ENCODE peak calls at places on chromosomes 11 and 22, in four cellular contexts. U is colonic mucosa, A is mucosa of descending colon, B is tibial nerve. X is an unnamed sample. For H3K9me3, the result is how much of the 10 kb centered on the place peaks cover.

GRCh38 chr11:88521354-88522310 is 184.1 kb upstream of the CTSC start:
- DNase-seq in U (no peak), A (no peak), B (no peak), X (no peak)

GRCh38 chr11:27770576-27770975 is 70.3 kb upstream of the BDNF start:
- DNase-seq in U (no peak), A (no peak), B (no peak), X (no peak)

GRCh38 chr22:22884888-22885840 is 2.5 kb upstream of the IGLL5 start:
- DNase-seq in U (no peak), A (peak), B (no peak), X (no peak)

GRCh38 chr22:50190182-50190951 is 4.7 kb downstream of the TRABD start:
- DNase-seq in U (peak), A (peak), B (peak), X (peak)

GRCh38 chr11:88402784-88403183 is 65.2 kb upstream of the CTSC start:
- DNase-seq in U (no peak), A (no peak), B (no peak), X (no peak)

GRCh38 chr11:9178716-9179115 is 86.4 kb downstream of the DENND5A start:
- DNase-seq in U (no peak), A (no peak), B (no peak), X (no peak)

GRCh38 chr11:16772141-16772512 is 33.7 kb downstream of the C11orf58 start:
- DNase-seq in U (no peak), A (no peak), B (no peak), X (no peak)

GRCh38 chr11:118622376-118623290 is 15.2 kb downstream of the PHLDB1 start:
- DNase-seq in U (no peak), A (peak), B (no peak), X (no peak)

GRCh38 chr11:129895126-129896041 is at the start of gene NFRKB:
- DNase-seq in U (peak), A (peak), B (peak), X (peak)

GRCh38 chr22:24156915-24157782 is 24.1 kb upstream of the SUSD2 start:
- DNase-seq in U (peak), A (peak), B (peak), X (peak)

GRCh38 chr11:12494699-12495098 is 117.3 kb downstream of the PARVA start:
- DNase-seq in U (no peak), A (no peak), B (no peak), X (no peak)

GRCh38 chr22:26494506-26494905 is 10.8 kb downstream of the SRRD start:
- DNase-seq in U (no peak), A (no peak), B (no peak), X (no peak)

GRCh38 chr11:69832561-69833413 is 13.6 kb upstream of the FGF3 start:
- DNase-seq in U (no peak), A (no peak), B (no peak), X (no peak)

GRCh38 chr11:124592627-124593026 is 18.6 kb upstream of the PANX3 start:
- DNase-seq in U (no peak), A (no peak), B (no peak), X (no peak)

GRCh38 chr11:64592656-64593055 is 1.6 kb downstream of the SLC22A12 start:
- DNase-seq in U (no peak), A (peak), B (no peak), X (no peak)

GRCh38 chr11:61731956-61732675 is 20.3 kb upstream of the MYRF start:
- DNase-seq in U (no peak), A (no peak), B (no peak), X (no peak)

DNA sequence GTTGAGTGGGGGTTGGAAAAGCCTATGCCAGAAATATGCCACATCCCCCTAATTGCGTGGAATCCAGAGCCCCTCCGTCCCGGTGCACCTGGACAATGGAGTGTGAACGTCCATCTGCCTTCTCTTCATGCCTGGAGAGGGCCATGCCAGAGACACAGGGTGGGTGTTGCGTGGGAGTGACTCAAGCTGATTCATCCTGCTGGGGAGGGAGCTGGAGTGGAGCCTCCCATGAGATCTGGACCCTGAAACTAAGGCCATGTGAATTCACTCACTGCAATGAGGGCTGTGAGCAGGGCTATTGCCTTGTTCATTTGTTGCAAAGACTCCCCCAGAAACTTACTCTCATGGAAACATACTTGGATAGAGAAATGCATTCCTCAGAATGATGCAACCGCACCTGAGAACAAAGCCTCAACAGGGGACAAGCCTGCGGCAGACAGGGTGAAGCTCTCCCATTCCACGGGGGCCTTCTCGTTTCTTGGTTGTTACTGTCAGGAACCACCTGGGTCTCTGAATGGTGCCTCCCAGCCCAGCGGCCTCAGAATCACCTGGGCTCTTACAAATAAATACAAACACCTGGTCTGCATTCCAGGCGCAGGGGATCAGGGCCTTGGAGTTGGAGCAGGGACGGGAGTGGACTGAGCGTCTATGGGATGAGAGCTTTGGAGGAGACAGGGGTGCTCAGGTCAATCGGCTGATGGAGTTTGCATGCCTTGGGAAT is 1031.2 kb downstream of the BRD1 start:
- DNase-seq in U (no peak), A (no peak), B (no peak), X (no peak)
- H3K9me3 ChIP-seq in U (under half), A (under half), B (under half), X (under half)

GRCh38 chr11:1912314-1912878 is 7.1 kb upstream of the TNNT3 start:
- DNase-seq in U (no peak), A (no peak), B (no peak), X (no peak)
- H3K9me3 ChIP-seq in U (under half), A (under half), B (under half), X (under half)

GRCh38 chr22:48257690-48258065 is 1495.2 kb downstream of the TBC1D22A start:
- DNase-seq in U (no peak), A (no peak), B (no peak), X (no peak)
- H3K9me3 ChIP-seq in U (under half), A (under half), B (under half), X (under half)

DNA sequence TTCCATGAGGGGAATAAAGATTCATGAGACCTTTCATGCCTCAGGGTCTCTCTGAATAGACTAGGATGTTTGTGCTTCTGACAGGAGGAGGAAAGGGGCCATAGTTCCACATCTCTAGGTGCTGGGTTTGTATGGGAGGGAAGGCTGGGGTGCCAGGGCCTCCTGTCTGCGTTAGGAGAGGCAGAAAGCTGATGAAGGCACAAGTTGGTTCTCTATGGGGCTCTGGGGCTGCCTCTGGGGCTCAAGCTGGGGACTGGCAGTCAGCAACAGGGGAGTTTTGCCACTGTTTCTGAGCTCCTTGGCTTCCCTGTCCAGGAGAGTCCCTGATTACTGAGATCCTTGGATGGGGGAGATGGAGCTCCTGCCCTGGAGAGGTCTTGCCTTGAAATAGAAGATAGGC is 4.1 kb downstream of the KCNE3 start:
- DNase-seq in U (no peak), A (no peak), B (no peak), X (no peak)
- H3K9me3 ChIP-seq in U (under half), A (under half), B (under half), X (under half)

GRCh38 chr22:48662476-48663150 is 1165.1 kb downstream of the BRD1 start:
- DNase-seq in U (no peak), A (peak), B (no peak), X (no peak)

GRCh38 chr22:48665286-48666010 is 1162.2 kb downstream of the BRD1 start:
- DNase-seq in U (no peak), A (no peak), B (no peak), X (no peak)

GRCh38 chr22:48663297-48663696 is 1164.4 kb downstream of the BRD1 start:
- DNase-seq in U (no peak), A (no peak), B (no peak), X (no peak)

GRCh38 chr22:48666620-48667019 is 1161.1 kb downstream of the BRD1 start:
- DNase-seq in U (no peak), A (no peak), B (no peak), X (no peak)

DNA sequence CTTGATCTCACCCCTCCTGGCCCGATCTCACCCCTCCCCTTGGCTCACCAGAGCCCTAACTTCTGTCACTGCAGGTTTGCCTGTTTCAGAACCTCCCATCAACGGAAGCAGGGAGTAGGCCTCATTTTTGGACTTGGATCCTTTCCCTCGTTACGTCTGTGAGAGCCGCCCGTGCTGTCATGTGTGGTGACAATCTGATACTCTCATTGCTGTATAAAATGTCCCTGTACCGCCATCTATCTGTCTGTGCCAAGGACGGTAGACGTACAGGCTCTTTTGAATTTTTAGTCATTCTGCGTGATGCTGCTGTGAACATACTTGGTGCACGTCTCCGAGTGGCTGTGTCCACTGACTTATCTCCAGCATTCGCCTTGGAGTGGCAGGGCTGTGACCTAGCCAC is 1163.1 kb downstream of the BRD1 start:
- DNase-seq in U (no peak), A (no peak), B (no peak), X (no peak)
- H3K9me3 ChIP-seq in U (under half), A (under half), B (under half), X (under half)